ENCODE peak calls at places on chromosomes 4 and X, in seven cellular contexts. One of them, this sample, is unnamed.
A peak's percentile ranks its signal among the peaks of the same experiment; 100 is the strongest.

GRCh38 chr4:72484991-72485390 is 84.0 kb downstream of the ADAMTS3 start:
- DNase-seq in upper lobe of right lung: no peak
- DNase-seq in mammary epithelial cell: no peak
- DNase-seq in tibial artery: no peak
- DNase-seq in mesendoderm: no peak
- DNase-seq in fibroblast of lung: no peak
- DNase-seq in stomach: no peak
- DNase-seq in this sample: no peak

GRCh38 chr4:4385729-4386295 is 1.1 kb upstream of the NSG1 start:
- DNase-seq in upper lobe of right lung: no peak
- DNase-seq in mammary epithelial cell: no peak
- DNase-seq in tibial artery: no peak
- DNase-seq in mesendoderm: no peak
- DNase-seq in fibroblast of lung: no peak
- DNase-seq in stomach: no peak
- DNase-seq in this sample: no peak

GRCh38 chr4:152735302-152735917 is 44.1 kb downstream of the TIGD4 start:
- DNase-seq in upper lobe of right lung: no peak
- DNase-seq in mammary epithelial cell: peak; percentile 38
- DNase-seq in tibial artery: no peak
- DNase-seq in mesendoderm: peak; percentile 70
- DNase-seq in fibroblast of lung: peak; percentile 14
- DNase-seq in stomach: no peak
- DNase-seq in this sample: no peak

GRCh38 chr4:127604949-127605709 is 27.6 kb upstream of the INTU start:
- DNase-seq in upper lobe of right lung: no peak
- DNase-seq in mammary epithelial cell: peak; percentile 12
- DNase-seq in tibial artery: no peak
- DNase-seq in mesendoderm: peak; percentile 83
- DNase-seq in fibroblast of lung: peak; percentile 22
- DNase-seq in stomach: no peak
- DNase-seq in this sample: no peak

GRCh38 chr4:126405369-126405982 is 1090.7 kb downstream of the FAT4 start:
- DNase-seq in upper lobe of right lung: no peak
- DNase-seq in mammary epithelial cell: peak; percentile 16
- DNase-seq in tibial artery: no peak
- DNase-seq in mesendoderm: peak; percentile 76
- DNase-seq in fibroblast of lung: peak; percentile 24
- DNase-seq in stomach: no peak
- DNase-seq in this sample: no peak

GRCh38 chr4:38470708-38471262 is 193.2 kb upstream of the KLF3 start:
- DNase-seq in upper lobe of right lung: no peak
- DNase-seq in mammary epithelial cell: no peak
- DNase-seq in tibial artery: no peak
- DNase-seq in mesendoderm: no peak
- DNase-seq in fibroblast of lung: peak; percentile 36
- DNase-seq in stomach: no peak
- DNase-seq in this sample: no peak

GRCh38 chrX:37722595-37722994 is 37.0 kb downstream of the XK start:
- DNase-seq in upper lobe of right lung: no peak
- DNase-seq in mammary epithelial cell: no peak
- DNase-seq in tibial artery: no peak
- DNase-seq in mesendoderm: no peak
- DNase-seq in fibroblast of lung: no peak
- DNase-seq in stomach: no peak
- DNase-seq in this sample: no peak

GRCh38 chr4:3135155-3136011 is 60.9 kb downstream of the HTT start:
- DNase-seq in upper lobe of right lung: no peak
- DNase-seq in mammary epithelial cell: no peak
- DNase-seq in tibial artery: no peak
- DNase-seq in mesendoderm: no peak
- DNase-seq in fibroblast of lung: no peak
- DNase-seq in stomach: no peak
- DNase-seq in this sample: no peak

GRCh38 chrX:24243692-24244091 is 70.2 kb downstream of the SUPT20HL2 start:
- DNase-seq in upper lobe of right lung: no peak
- DNase-seq in mammary epithelial cell: no peak
- DNase-seq in tibial artery: no peak
- DNase-seq in mesendoderm: no peak
- DNase-seq in fibroblast of lung: no peak
- DNase-seq in stomach: no peak
- DNase-seq in this sample: no peak

GRCh38 chr4:574346-575161 is 1.5 kb downstream of the TMEM271 start:
- DNase-seq in upper lobe of right lung: no peak
- DNase-seq in mammary epithelial cell: no peak
- DNase-seq in tibial artery: no peak
- DNase-seq in mesendoderm: no peak
- DNase-seq in fibroblast of lung: no peak
- DNase-seq in stomach: no peak
- DNase-seq in this sample: no peak

GRCh38 chrX:71994601-71995000 is 84.0 kb downstream of the NHSL2 start:
- DNase-seq in upper lobe of right lung: no peak
- DNase-seq in mammary epithelial cell: peak; percentile 11
- DNase-seq in tibial artery: no peak
- DNase-seq in mesendoderm: no peak
- DNase-seq in fibroblast of lung: peak; percentile 39
- DNase-seq in stomach: no peak
- DNase-seq in this sample: no peak

GRCh38 chrX:71990518-71990917 is 79.9 kb downstream of the NHSL2 start:
- DNase-seq in upper lobe of right lung: no peak
- DNase-seq in mammary epithelial cell: no peak
- DNase-seq in tibial artery: no peak
- DNase-seq in mesendoderm: no peak
- DNase-seq in fibroblast of lung: no peak
- DNase-seq in stomach: no peak
- DNase-seq in this sample: no peak

GRCh38 chrX:71993371-71993770 is 82.7 kb downstream of the NHSL2 start:
- DNase-seq in upper lobe of right lung: no peak
- DNase-seq in mammary epithelial cell: no peak
- DNase-seq in tibial artery: no peak
- DNase-seq in mesendoderm: no peak
- DNase-seq in fibroblast of lung: no peak
- DNase-seq in stomach: no peak
- DNase-seq in this sample: no peak

GRCh38 chrX:71991164-71991563 is 80.5 kb downstream of the NHSL2 start:
- DNase-seq in upper lobe of right lung: no peak
- DNase-seq in mammary epithelial cell: no peak
- DNase-seq in tibial artery: no peak
- DNase-seq in mesendoderm: no peak
- DNase-seq in fibroblast of lung: no peak
- DNase-seq in stomach: no peak
- DNase-seq in this sample: no peak

DNA sequence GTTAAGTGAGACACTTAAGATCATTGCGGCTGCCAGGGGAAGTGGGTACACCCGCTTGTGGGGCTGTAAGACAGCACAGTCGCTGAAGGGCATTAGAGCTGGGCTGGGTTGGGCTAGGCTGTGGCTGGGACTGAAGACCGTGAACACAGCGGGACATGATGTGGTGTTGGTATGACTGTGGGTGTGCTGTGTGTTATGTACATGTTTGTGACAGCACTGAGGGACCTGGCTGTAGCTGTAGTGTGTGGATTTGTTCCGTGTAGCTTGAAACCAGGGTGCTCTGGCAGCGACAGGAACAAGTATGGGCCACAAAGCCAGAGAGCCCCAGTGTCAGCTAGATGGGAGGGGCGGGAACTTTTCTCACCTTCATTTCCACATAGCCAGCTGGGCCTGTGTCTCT is 82.1 kb downstream of the NHSL2 start:
- DNase-seq in upper lobe of right lung: no peak
- DNase-seq in mammary epithelial cell: no peak
- DNase-seq in tibial artery: no peak
- DNase-seq in mesendoderm: no peak
- DNase-seq in fibroblast of lung: no peak
- DNase-seq in stomach: no peak
- DNase-seq in this sample: no peak
- H3K4me1 ChIP-seq in upper lobe of right lung: no peaks in the 10 kb centered on the region
- H3K4me1 ChIP-seq in mammary epithelial cell: peaks cover 8% of the 10 kb centered on the region
- H3K4me1 ChIP-seq in tibial artery: no peaks in the 10 kb centered on the region
- H3K4me1 ChIP-seq in mesendoderm: peaks cover 6% of the 10 kb centered on the region
- H3K4me1 ChIP-seq in fibroblast of lung: no peaks in the 10 kb centered on the region
- H3K4me1 ChIP-seq in stomach: no peaks in the 10 kb centered on the region
- H3K4me1 ChIP-seq in this sample: no peaks in the 10 kb centered on the region

GRCh38 chr4:124641715-124642380 is 70.7 kb downstream of the ANKRD50 start:
- DNase-seq in upper lobe of right lung: no peak
- DNase-seq in mammary epithelial cell: peak; percentile 89
- DNase-seq in tibial artery: no peak
- DNase-seq in mesendoderm: no peak
- DNase-seq in fibroblast of lung: peak; percentile 91
- DNase-seq in stomach: no peak
- DNase-seq in this sample: no peak
- H3K27ac ChIP-seq in upper lobe of right lung: no peak overlapping the region
- H3K27ac ChIP-seq in mammary epithelial cell: peak overlapping the region; percentile 40
- H3K27ac ChIP-seq in tibial artery: no peak overlapping the region
- H3K27ac ChIP-seq in mesendoderm: no peak overlapping the region
- H3K27ac ChIP-seq in fibroblast of lung: no peak overlapping the region
- H3K27ac ChIP-seq in stomach: no peak overlapping the region
- H3K27ac ChIP-seq in this sample: no peak overlapping the region

GRCh38 chrX:71616672-71617529 is 1.4 kb downstream of the CXCR3 start:
- DNase-seq in upper lobe of right lung: no peak
- DNase-seq in mammary epithelial cell: no peak
- DNase-seq in tibial artery: no peak
- DNase-seq in mesendoderm: peak; percentile 13
- DNase-seq in fibroblast of lung: no peak
- DNase-seq in stomach: no peak
- DNase-seq in this sample: no peak
- H3K4me1 ChIP-seq in upper lobe of right lung: peaks cover 2% of the 10 kb centered on the region
- H3K4me1 ChIP-seq in mammary epithelial cell: no peaks in the 10 kb centered on the region
- H3K4me1 ChIP-seq in tibial artery: no peaks in the 10 kb centered on the region
- H3K4me1 ChIP-seq in mesendoderm: no peaks in the 10 kb centered on the region
- H3K4me1 ChIP-seq in fibroblast of lung: no peaks in the 10 kb centered on the region
- H3K4me1 ChIP-seq in stomach: no peaks in the 10 kb centered on the region
- H3K4me1 ChIP-seq in this sample: no peaks in the 10 kb centered on the region

GRCh38 chr4:46949822-46950221 is 40.8 kb upstream of the COX7B2 start:
- DNase-seq in upper lobe of right lung: no peak
- DNase-seq in mammary epithelial cell: no peak
- DNase-seq in tibial artery: no peak
- DNase-seq in mesendoderm: no peak
- DNase-seq in fibroblast of lung: no peak
- DNase-seq in stomach: no peak
- DNase-seq in this sample: no peak
- H3K27ac ChIP-seq in upper lobe of right lung: no peak overlapping the region
- H3K27ac ChIP-seq in mammary epithelial cell: no peak overlapping the region
- H3K27ac ChIP-seq in tibial artery: no peak overlapping the region
- H3K27ac ChIP-seq in mesendoderm: no peak overlapping the region
- H3K27ac ChIP-seq in fibroblast of lung: no peak overlapping the region
- H3K27ac ChIP-seq in stomach: no peak overlapping the region
- H3K27ac ChIP-seq in this sample: no peak overlapping the region

GRCh38 chr4:68878048-68878447 is 62.3 kb downstream of the UGT2B10 start:
- DNase-seq in upper lobe of right lung: no peak
- DNase-seq in mammary epithelial cell: no peak
- DNase-seq in tibial artery: no peak
- DNase-seq in mesendoderm: no peak
- DNase-seq in fibroblast of lung: no peak
- DNase-seq in stomach: no peak
- DNase-seq in this sample: no peak
- H3K4me1 ChIP-seq in upper lobe of right lung: no peaks in the 10 kb centered on the region
- H3K4me1 ChIP-seq in mammary epithelial cell: no peaks in the 10 kb centered on the region
- H3K4me1 ChIP-seq in tibial artery: no peaks in the 10 kb centered on the region
- H3K4me1 ChIP-seq in mesendoderm: no peaks in the 10 kb centered on the region
- H3K4me1 ChIP-seq in fibroblast of lung: no peaks in the 10 kb centered on the region
- H3K4me1 ChIP-seq in stomach: no peaks in the 10 kb centered on the region
- H3K4me1 ChIP-seq in this sample: no peaks in the 10 kb centered on the region

GRCh38 chrX:119695535-119696050 is 2.6 kb upstream of the SEPTIN6 start:
- DNase-seq in upper lobe of right lung: no peak
- DNase-seq in mammary epithelial cell: no peak
- DNase-seq in tibial artery: no peak
- DNase-seq in mesendoderm: no peak
- DNase-seq in fibroblast of lung: no peak
- DNase-seq in stomach: no peak
- DNase-seq in this sample: no peak
- H3K27ac ChIP-seq in upper lobe of right lung: no peak overlapping the region
- H3K27ac ChIP-seq in mammary epithelial cell: no peak overlapping the region
- H3K27ac ChIP-seq in tibial artery: no peak overlapping the region
- H3K27ac ChIP-seq in mesendoderm: no peak overlapping the region
- H3K27ac ChIP-seq in fibroblast of lung: no peak overlapping the region
- H3K27ac ChIP-seq in stomach: no peak overlapping the region
- H3K27ac ChIP-seq in this sample: no peak overlapping the region

GRCh38 chr4:186946140-186946539 is 222.5 kb upstream of the FAT1 start:
- DNase-seq in upper lobe of right lung: no peak
- DNase-seq in mammary epithelial cell: no peak
- DNase-seq in tibial artery: no peak
- DNase-seq in mesendoderm: no peak
- DNase-seq in fibroblast of lung: no peak
- DNase-seq in stomach: no peak
- DNase-seq in this sample: no peak
- H3K4me1 ChIP-seq in upper lobe of right lung: no peaks in the 10 kb centered on the region
- H3K4me1 ChIP-seq in mammary epithelial cell: no peaks in the 10 kb centered on the region
- H3K4me1 ChIP-seq in tibial artery: peaks cover 6% of the 10 kb centered on the region
- H3K4me1 ChIP-seq in mesendoderm: no peaks in the 10 kb centered on the region
- H3K4me1 ChIP-seq in fibroblast of lung: peaks cover 2% of the 10 kb centered on the region
- H3K4me1 ChIP-seq in stomach: no peaks in the 10 kb centered on the region
- H3K4me1 ChIP-seq in this sample: no peaks in the 10 kb centered on the region

This sample was measured in adrenal gland.